ENCODE peak calls at places on chromosomes 5 and 9, in nine cellular contexts. L is H9, F is brain microvascular endothelial cell, V is M059J, S is cardiac fibroblast, T is left colon, U is mesothelial cell of epicardium, G is erythroblast, R is aorta. O is an unnamed sample.

GRCh38 chr5:55850839-55851674 is at the start of gene IL31RA:
- DNase-seq in L (no peak), F (peak), V (peak), S (peak), T (no peak), U (no peak), G (no peak), R (no peak), O (no peak)

GRCh38 chr9:82532504-82532903 is 530.4 kb downstream of the RASEF start:
- DNase-seq in L (no peak), F (no peak), V (no peak), S (peak), T (no peak), U (no peak), G (no peak), R (no peak), O (no peak)

GRCh38 chr9:122386316-122386872 is 15.6 kb downstream of the PTGS1 start:
- DNase-seq in L (no peak), F (no peak), V (peak), S (no peak), T (no peak), U (peak), G (no peak), R (no peak), O (no peak)

GRCh38 chr9:92030367-92030766 is 80.3 kb upstream of the ROR2 start:
- DNase-seq in L (no peak), F (no peak), V (no peak), S (no peak), T (no peak), U (no peak), G (no peak), R (no peak), O (no peak)

GRCh38 chr5:4082966-4083564 is 487.4 kb downstream of the IRX1 start:
- DNase-seq in L (no peak), F (no peak), V (no peak), S (peak), T (no peak), U (no peak), G (no peak), R (no peak), O (no peak)

GRCh38 chr9:18888241-18888794 is 144.7 kb downstream of the SAXO1 start:
- DNase-seq in L (no peak), F (no peak), V (peak), S (no peak), T (no peak), U (no peak), G (no peak), R (no peak), O (no peak)

GRCh38 chr5:124289122-124289521 is 457.3 kb downstream of the ZNF608 start:
- DNase-seq in L (no peak), F (no peak), V (no peak), S (no peak), T (no peak), U (no peak), G (no peak), R (peak), O (no peak)

GRCh38 chr5:151663617-151664322 is 22.9 kb downstream of the SPARC start:
- DNase-seq in L (no peak), F (no peak), V (no peak), S (peak), T (no peak), U (no peak), G (no peak), R (peak), O (no peak)

GRCh38 chr9:113492343-113493079 is 29.0 kb downstream of the RGS3 start:
- DNase-seq in L (no peak), F (no peak), V (peak), S (peak), T (no peak), U (peak), G (no peak), R (no peak), O (no peak)

GRCh38 chr5:138632900-138633489 is 57.8 kb upstream of the HSPA9 start:
- DNase-seq in L (peak), F (peak), V (no peak), S (peak), T (peak), U (no peak), G (peak), R (peak), O (no peak)

GRCh38 chr5:177612215-177612673 is 12.3 kb downstream of the B4GALT7 start:
- DNase-seq in L (no peak), F (no peak), V (no peak), S (no peak), T (no peak), U (peak), G (no peak), R (no peak), O (no peak)

GRCh38 chr9:133768859-133769510 is 30.8 kb upstream of the SARDH start:
- DNase-seq in L (peak), F (no peak), V (no peak), S (no peak), T (no peak), U (peak), G (peak), R (peak), O (no peak)

GRCh38 chr5:61675015-61675692 is 343.1 kb downstream of the ZSWIM6 start:
- DNase-seq in L (peak), F (no peak), V (peak), S (no peak), T (peak), U (no peak), G (no peak), R (no peak), O (no peak)

O was measured in GOT3.